ENCODE peak calls at places on chromosome 6, in ten cellular contexts. I is H9, K is brain microvascular endothelial cell, X is lower leg skin, R is HFF-Myc, F is heart left ventricle, W is HFFc6, C is neural progenitor cell, J is BJ, Q is fibroblast of mammary gland. H is an unnamed sample.

GRCh38 chr6:167928111-167928510 is 69.4 kb upstream of the KIF25 start:
- DNase-seq in I (no peak), K (no peak), X (no peak), R (no peak), F (no peak), W (no peak), C (no peak), J (no peak), Q (no peak), H (no peak)

GRCh38 chr6:95949985-95950384 is 65.8 kb upstream of the FUT9 start:
- DNase-seq in I (no peak), K (no peak), X (no peak), R (no peak), F (no peak), W (no peak), C (no peak), J (no peak), Q (no peak), H (no peak)

GRCh38 chr6:62285612-62286469 is at the start of gene KHDRBS2:
- DNase-seq in I (peak; percentile 98), K (no peak), X (peak; percentile 89), R (no peak), F (peak; percentile 90), W (no peak), C (peak; percentile 97), J (no peak), Q (peak; percentile 0), H (peak; percentile 86)

GRCh38 chr6:44641344-44641743 is 253.8 kb downstream of the CDC5L start:
- DNase-seq in I (no peak), K (peak; percentile 47), X (no peak), R (no peak), F (no peak), W (no peak), C (no peak), J (no peak), Q (peak; percentile 54), H (no peak)

GRCh38 chr6:22236626-22237414 is 60.0 kb downstream of the PRL start:
- DNase-seq in I (no peak), K (peak; percentile 96), X (no peak), R (peak; percentile 30), F (no peak), W (peak; percentile 1), C (no peak), J (peak; percentile 83), Q (peak; percentile 99), H (no peak)

GRCh38 chr6:71031912-71032311 is 75.1 kb upstream of the B3GAT2 start:
- DNase-seq in I (no peak), K (no peak), X (no peak), R (no peak), F (no peak), W (no peak), C (no peak), J (no peak), Q (no peak), H (no peak)

GRCh38 chr6:46969206-46969605 is 47.5 kb upstream of the ADGRF5 start:
- DNase-seq in I (no peak), K (no peak), X (no peak), R (no peak), F (no peak), W (no peak), C (no peak), J (no peak), Q (no peak), H (no peak)

GRCh38 chr6:166839006-166839405 is 117.3 kb downstream of the RNASET2 start:
- DNase-seq in I (no peak), K (no peak), X (no peak), R (no peak), F (no peak), W (no peak), C (no peak), J (no peak), Q (no peak), H (no peak)

GRCh38 chr6:36245572-36246031 is 24.3 kb upstream of the PNPLA1 start:
- DNase-seq in I (peak; percentile 85), K (no peak), X (no peak), R (no peak), F (no peak), W (no peak), C (peak; percentile 15), J (no peak), Q (no peak), H (no peak)
- TF ChIP-seq CTCF in I (peak; percentile 60), K (no peak), X (no peak), R (peak; percentile 22), F (no peak), W (no peak), C (peak; percentile 38), J (no peak), Q (no peak), H (no peak)

GRCh38 chr6:124799638-124800037 is 162.6 kb upstream of the RNF217 start:
- DNase-seq in I (no peak), K (no peak), X (no peak), R (no peak), F (no peak), W (no peak), C (no peak), J (no peak), Q (no peak), H (no peak)

GRCh38 chr6:124793406-124793805 is 168.8 kb upstream of the RNF217 start:
- DNase-seq in I (no peak), K (no peak), X (no peak), R (no peak), F (no peak), W (no peak), C (no peak), J (no peak), Q (no peak), H (no peak)

GRCh38 chr6:124792386-124792785 is 169.9 kb upstream of the RNF217 start:
- DNase-seq in I (no peak), K (no peak), X (no peak), R (no peak), F (no peak), W (no peak), C (no peak), J (no peak), Q (no peak), H (no peak)

GRCh38 chr6:124798942-124799496 is 163.2 kb upstream of the RNF217 start:
- DNase-seq in I (no peak), K (no peak), X (no peak), R (no peak), F (no peak), W (no peak), C (no peak), J (no peak), Q (peak; percentile 5), H (no peak)

DNA sequence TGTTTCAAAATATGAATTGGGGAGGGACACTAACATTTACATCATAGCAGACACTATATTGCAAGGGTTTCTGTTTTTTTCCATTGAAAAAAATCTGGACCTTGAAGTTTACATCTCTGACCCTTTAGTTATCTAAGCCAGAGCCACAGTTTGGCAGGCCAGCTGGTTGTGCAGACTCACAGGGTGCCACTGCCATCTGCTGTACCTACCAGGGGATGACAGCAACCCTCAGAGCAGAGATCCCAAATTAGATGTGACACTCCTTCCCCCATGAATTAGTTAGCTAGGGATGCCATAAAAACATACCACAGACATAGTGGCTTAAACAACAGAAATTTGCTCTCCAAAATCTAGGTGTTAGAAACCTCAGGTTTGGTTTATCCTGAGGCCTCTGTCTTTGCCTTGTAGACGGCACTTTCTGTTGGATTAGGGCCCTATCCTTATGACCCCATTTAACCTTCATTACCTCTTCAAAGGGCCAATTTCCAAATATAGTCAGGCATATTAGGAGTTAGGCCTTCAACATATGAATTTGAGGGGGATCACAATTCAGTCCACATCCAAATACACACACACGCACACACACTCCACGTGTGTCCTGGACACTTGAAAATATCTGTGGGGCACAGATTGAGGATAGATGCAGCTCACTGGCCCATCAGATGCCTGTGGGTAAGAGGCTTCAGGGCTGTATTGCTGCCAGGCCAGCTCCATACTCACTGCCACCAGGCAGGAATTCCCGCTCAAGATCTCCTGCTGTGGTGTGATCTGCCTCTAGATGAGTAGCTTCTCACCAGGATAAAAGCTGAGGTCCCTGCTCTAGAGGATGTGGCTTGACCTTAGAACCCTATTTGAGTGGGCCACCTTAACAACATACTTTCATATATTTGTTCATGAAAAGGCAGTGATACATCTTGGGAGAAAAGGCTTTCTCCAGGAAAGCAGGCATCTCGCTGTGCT is 166.1 kb upstream of the RNF217 start:
- DNase-seq in I (peak; percentile 42), K (peak; percentile 38), X (no peak), R (no peak), F (peak; percentile 49), W (no peak), C (peak; percentile 73), J (no peak), Q (peak; percentile 23), H (no peak)
- TF ChIP-seq CTCF in I (peak; percentile 81), K (peak; percentile 86), X (no peak), R (no peak), F (peak; percentile 58), W (no peak), C (peak; percentile 76), J (no peak), Q (peak; percentile 56), H (no peak)

GRCh38 chr6:151549790-151550189 is 56.0 kb downstream of the CCDC170 start:
- DNase-seq in I (no peak), K (no peak), X (no peak), R (no peak), F (no peak), W (no peak), C (no peak), J (no peak), Q (no peak), H (no peak)

GRCh38 chr6:151550618-151551017 is 56.8 kb downstream of the CCDC170 start:
- DNase-seq in I (no peak), K (no peak), X (no peak), R (no peak), F (no peak), W (no peak), C (no peak), J (no peak), Q (no peak), H (no peak)

GRCh38 chr6:151544453-151544852 is 50.6 kb downstream of the CCDC170 start:
- DNase-seq in I (no peak), K (no peak), X (no peak), R (no peak), F (no peak), W (no peak), C (no peak), J (no peak), Q (no peak), H (no peak)

GRCh38 chr6:151548201-151548600 is 54.4 kb downstream of the CCDC170 start:
- DNase-seq in I (no peak), K (no peak), X (no peak), R (no peak), F (no peak), W (no peak), C (no peak), J (no peak), Q (no peak), H (no peak)

DNA sequence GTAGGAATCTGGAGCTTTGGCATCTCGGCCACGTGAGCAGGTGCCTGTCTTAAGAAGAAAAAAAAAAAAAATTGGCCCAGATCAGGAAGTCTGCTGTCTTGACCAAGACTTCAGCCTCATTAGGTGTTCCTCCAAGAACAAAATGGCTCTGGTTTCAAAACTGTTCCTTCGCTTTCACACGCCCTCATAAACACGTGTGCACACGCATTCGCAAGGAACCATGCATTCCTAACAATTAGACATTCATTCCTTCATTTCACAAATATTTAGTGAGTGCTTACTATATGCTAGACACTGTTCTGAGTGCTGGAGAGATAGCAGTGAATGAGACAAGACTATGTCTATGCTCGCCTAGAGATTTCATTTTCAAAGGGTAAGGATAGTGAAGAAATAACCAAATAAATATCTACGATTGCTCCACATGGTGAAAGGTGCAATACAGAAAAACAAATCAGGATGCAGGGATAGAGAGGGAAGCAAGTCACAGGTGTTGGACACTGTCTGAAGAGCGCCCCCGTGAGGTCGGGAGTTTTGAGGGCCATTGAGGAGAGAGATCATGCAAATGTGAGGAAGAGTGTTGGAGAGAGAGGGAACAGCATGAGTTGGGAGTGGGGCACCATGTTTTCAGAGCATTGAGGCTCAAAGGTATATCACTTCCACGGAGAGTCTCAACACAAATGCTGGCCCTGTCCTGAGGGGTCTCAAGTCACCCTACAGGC is 53.3 kb downstream of the CCDC170 start:
- DNase-seq in I (no peak), K (no peak), X (no peak), R (no peak), F (no peak), W (no peak), C (no peak), J (no peak), Q (no peak), H (no peak)
- TF ChIP-seq CTCF in I (peak; percentile 35), K (no peak), X (no peak), R (peak; percentile 9), F (no peak), W (peak; percentile 26), C (peak; percentile 4), J (no peak), Q (no peak), H (no peak)

GRCh38 chr6:42433409-42433808 is 18.3 kb downstream of the TRERF1 start:
- DNase-seq in I (no peak), K (no peak), X (no peak), R (no peak), F (no peak), W (no peak), C (no peak), J (no peak), Q (no peak), H (no peak)

GRCh38 chr6:42431877-42432276 is 19.8 kb downstream of the TRERF1 start:
- DNase-seq in I (no peak), K (no peak), X (no peak), R (no peak), F (no peak), W (no peak), C (no peak), J (no peak), Q (no peak), H (no peak)

GRCh38 chr6:42429042-42429574 is 22.6 kb downstream of the TRERF1 start:
- DNase-seq in I (no peak), K (no peak), X (no peak), R (no peak), F (no peak), W (no peak), C (no peak), J (no peak), Q (no peak), H (no peak)

GRCh38 chr6:42429836-42430235 is 21.9 kb downstream of the TRERF1 start:
- DNase-seq in I (no peak), K (no peak), X (no peak), R (no peak), F (no peak), W (no peak), C (no peak), J (no peak), Q (no peak), H (no peak)

DNA sequence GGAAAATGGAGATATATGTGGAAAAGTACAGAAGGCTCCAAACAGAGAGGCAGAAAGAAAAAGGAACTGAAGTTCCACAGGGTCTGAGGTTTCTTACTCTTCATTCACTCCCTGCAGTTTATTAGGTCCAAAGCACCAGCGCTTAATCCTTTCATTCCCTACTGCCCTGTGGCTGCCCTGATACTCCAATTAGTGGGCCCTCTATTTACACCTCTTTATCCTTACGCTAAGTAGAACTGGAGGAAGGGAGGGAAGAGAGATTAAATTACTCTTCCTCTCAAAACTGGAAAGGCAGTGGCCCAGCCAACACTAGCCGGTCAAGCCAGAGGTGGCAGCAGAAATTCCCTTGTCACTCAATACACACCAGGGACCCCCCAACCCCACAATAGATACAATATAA is 20.4 kb downstream of the TRERF1 start:
- DNase-seq in I (no peak), K (no peak), X (no peak), R (no peak), F (no peak), W (no peak), C (peak; percentile 79), J (no peak), Q (no peak), H (no peak)
- TF ChIP-seq CTCF in I (no peak), K (no peak), X (no peak), R (no peak), F (no peak), W (no peak), C (peak; percentile 16), J (no peak), Q (no peak), H (no peak)